ENCODE peak calls at places on chromosomes 1 and 21, in eight cellular contexts. H is body of pancreas, O is esophagus squamous epithelium, Z is right lobe of liver, N is uterus, V is stomach, C is vagina, M is A549. X is an unnamed sample.
A peak's percentile ranks its signal among the peaks of the same experiment; 100 is the strongest.

GRCh38 chr1:15765495-15766194 is 7.0 kb downstream of the FBLIM1 start:
- DNase-seq in H (peak; percentile 60), O (no peak), Z (no peak), N (no peak), V (no peak), C (peak; percentile 93), M (no peak), X (no peak)

GRCh38 chr1:13871413-13871812 is 171.4 kb downstream of the PRDM2 start:
- DNase-seq in H (no peak), O (no peak), Z (no peak), N (no peak), V (no peak), C (no peak), M (no peak), X (no peak)

GRCh38 chr1:59017501-59018231 is 233.8 kb upstream of the JUN start:
- DNase-seq in H (no peak), O (no peak), Z (no peak), N (no peak), V (no peak), C (no peak), M (no peak), X (no peak)

GRCh38 chr1:201377611-201378092 is at the start of gene TNNT2:
- DNase-seq in H (no peak), O (no peak), Z (no peak), N (no peak), V (no peak), C (no peak), M (no peak), X (no peak)

GRCh38 chr1:58005212-58005611 is 541.3 kb downstream of the OMA1 start:
- DNase-seq in H (no peak), O (no peak), Z (no peak), N (no peak), V (no peak), C (no peak), M (no peak), X (no peak)

GRCh38 chr1:24929876-24930702 is at the start of gene RUNX3:
- DNase-seq in H (no peak), O (peak; percentile 35), Z (peak; percentile 80), N (no peak), V (peak; percentile 64), C (no peak), M (peak; percentile 85), X (no peak)

GRCh38 chr1:243253927-243254232 is 1.2 kb downstream of the CEP170 start:
- DNase-seq in H (no peak), O (no peak), Z (no peak), N (no peak), V (no peak), C (no peak), M (no peak), X (no peak)

GRCh38 chr1:180572745-180573144 is 14.0 kb downstream of the OVAAL start:
- DNase-seq in H (no peak), O (no peak), Z (no peak), N (no peak), V (no peak), C (no peak), M (no peak), X (no peak)

GRCh38 chr1:34754878-34755637 is at the start of gene GJB5:
- DNase-seq in H (no peak), O (no peak), Z (no peak), N (no peak), V (no peak), C (no peak), M (no peak), X (no peak)

GRCh38 chr1:27529638-27530018 is 39.7 kb upstream of the WASF2 start:
- DNase-seq in H (no peak), O (no peak), Z (no peak), N (no peak), V (no peak), C (no peak), M (no peak), X (no peak)

GRCh38 chr1:27528701-27529637 is 39.0 kb upstream of the WASF2 start:
- DNase-seq in H (peak; percentile 72), O (no peak), Z (no peak), N (peak; percentile 97), V (no peak), C (no peak), M (no peak), X (peak; percentile 79)

GRCh38 chr1:27527223-27527856 is 37.4 kb upstream of the WASF2 start:
- DNase-seq in H (peak; percentile 68), O (no peak), Z (no peak), N (peak; percentile 85), V (no peak), C (no peak), M (no peak), X (peak; percentile 84)

GRCh38 chr1:27526569-27527222 is 36.7 kb upstream of the WASF2 start:
- DNase-seq in H (no peak), O (no peak), Z (no peak), N (no peak), V (no peak), C (no peak), M (no peak), X (no peak)

DNA sequence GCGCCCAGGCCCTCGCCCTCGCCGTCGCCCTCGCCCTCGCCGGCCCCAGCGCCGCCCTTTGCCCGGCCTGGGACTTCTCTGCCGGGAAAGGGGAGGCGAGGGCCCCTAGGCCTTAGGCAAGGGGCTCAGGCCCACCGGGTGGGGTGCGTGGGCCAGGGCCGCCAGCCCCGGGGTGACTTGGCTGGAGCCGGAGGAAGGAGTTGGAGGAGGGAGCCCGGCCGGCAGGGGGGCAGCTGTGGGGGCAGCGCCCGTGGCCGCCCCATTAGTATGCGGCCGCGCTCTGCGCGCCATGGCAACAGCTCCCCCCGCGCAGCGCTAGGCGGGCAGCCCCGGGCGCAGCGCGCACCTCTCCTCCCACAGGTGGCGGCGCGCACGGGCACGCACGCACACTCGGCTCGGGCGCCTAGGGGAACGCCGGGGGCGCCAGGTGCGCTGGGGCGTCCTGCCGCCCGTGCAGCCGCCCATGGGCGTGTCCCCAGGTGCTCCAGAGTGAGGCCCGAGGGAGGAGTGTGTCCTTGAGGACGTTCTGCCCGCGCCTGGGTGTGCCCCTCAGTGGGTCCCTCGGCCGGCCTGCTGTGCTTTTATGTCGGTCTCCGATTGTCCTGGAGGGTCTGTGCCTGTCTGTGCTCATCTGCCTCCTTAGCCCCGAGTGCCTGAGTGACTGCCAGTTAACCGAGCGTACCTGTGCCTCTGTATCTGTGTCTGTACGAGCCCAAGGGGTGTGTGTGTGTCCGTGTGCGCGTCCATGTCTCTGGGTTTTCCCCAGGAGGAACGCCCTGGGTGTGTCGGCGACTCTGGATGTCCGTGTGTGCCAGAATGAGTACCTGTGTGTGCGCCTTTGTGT is 38.1 kb upstream of the WASF2 start:
- DNase-seq in H (peak; percentile 74), O (no peak), Z (peak; percentile 61), N (peak; percentile 66), V (peak; percentile 67), C (no peak), M (no peak), X (no peak)
- TF ChIP-seq POLR2A in H (peak; percentile 38), O (no peak), Z (no peak), N (no peak), V (no peak), C (no peak), M (no peak), X (no peak)

GRCh38 chr1:162632743-162633326 is 571 bp downstream of the DDR2 start:
- DNase-seq in H (no peak), O (no peak), Z (no peak), N (peak; percentile 42), V (no peak), C (no peak), M (no peak), X (no peak)

GRCh38 chr1:162629651-162630050 is 2.6 kb upstream of the DDR2 start:
- DNase-seq in H (no peak), O (no peak), Z (no peak), N (no peak), V (no peak), C (no peak), M (no peak), X (no peak)

GRCh38 chr1:162633327-162633762 is 1.1 kb downstream of the DDR2 start:
- DNase-seq in H (no peak), O (no peak), Z (no peak), N (no peak), V (no peak), C (no peak), M (no peak), X (no peak)

GRCh38 chr1:162631546-162632233 is 574 bp upstream of the DDR2 start:
- DNase-seq in H (no peak), O (no peak), Z (no peak), N (peak; percentile 64), V (no peak), C (no peak), M (no peak), X (no peak)

DNA sequence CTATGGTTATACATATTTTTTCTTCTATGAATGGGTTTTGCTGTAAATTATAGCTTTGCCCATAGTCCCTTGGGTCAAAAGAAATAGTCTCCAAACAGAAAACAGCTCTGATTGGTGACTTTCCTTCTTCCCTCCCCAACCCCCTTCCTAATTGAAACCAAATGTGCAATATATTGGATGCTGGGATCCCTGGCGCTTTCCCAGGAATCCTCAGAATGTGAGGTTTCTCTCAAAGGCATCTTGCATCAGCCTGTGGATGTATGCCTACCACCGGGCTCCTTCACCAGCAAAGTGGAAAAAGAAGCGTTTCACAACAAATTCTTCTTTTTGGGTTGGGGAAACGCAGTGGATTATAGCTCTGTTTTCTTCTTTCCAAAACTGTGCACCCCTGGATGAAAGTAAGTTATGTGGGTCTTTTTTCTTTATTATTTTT is at the start of gene DDR2:
- DNase-seq in H (peak; percentile 43), O (no peak), Z (no peak), N (peak; percentile 91), V (peak; percentile 46), C (no peak), M (no peak), X (peak; percentile 56)
- H3K4me3 ChIP-seq in H (no peak within 1 kb of the TSS), O (peak within 1 kb of the TSS; percentile 64), Z (peak within 1 kb of the TSS; percentile 34), N (peak within 1 kb of the TSS; percentile 52), V (peak within 1 kb of the TSS; percentile 42), C (peak within 1 kb of the TSS; percentile 54), M (no peak within 1 kb of the TSS), X (peak within 1 kb of the TSS; percentile 70)

GRCh38 chr1:219883400-219884332 is 44.7 kb downstream of the SLC30A10 start:
- DNase-seq in H (no peak), O (no peak), Z (peak; percentile 50), N (no peak), V (no peak), C (no peak), M (no peak), X (no peak)
- H3K27ac ChIP-seq in H (no peak overlapping the region), O (no peak overlapping the region), Z (no peak overlapping the region), N (no peak overlapping the region), V (no peak overlapping the region), C (no peak overlapping the region), M (no peak overlapping the region), X (no peak overlapping the region)

GRCh38 chr21:23886828-23887708 is 1720.2 kb downstream of the MRPL39 start:
- DNase-seq in H (no peak), O (no peak), Z (no peak), N (no peak), V (no peak), C (no peak), M (no peak), X (no peak)
- TF ChIP-seq POLR2A in H (no peak), O (no peak), Z (no peak), N (no peak), V (no peak), C (no peak), M (no peak), X (no peak)

DNA sequence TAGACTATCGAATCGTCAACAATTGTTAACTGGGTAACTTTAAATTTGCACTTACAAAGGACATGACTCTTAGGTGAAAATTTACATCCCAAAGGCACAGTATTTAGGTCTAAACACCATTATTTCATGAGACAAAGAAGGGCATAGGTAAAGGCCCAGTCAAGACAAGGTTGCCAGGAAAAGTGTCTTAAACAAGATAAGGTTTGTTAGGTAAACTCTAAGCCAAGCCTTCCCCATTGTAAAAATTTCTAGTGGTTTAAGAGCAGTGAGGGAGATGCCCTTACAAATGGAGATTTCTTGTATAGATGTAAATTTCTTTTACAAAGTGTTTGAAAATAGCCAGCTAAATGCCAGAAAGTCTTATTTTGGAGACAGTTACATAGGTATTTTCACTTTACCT is 36.9 kb upstream of the FNBP1L start:
- DNase-seq in H (no peak), O (no peak), Z (no peak), N (no peak), V (no peak), C (no peak), M (no peak), X (no peak)
- H3K4me3 ChIP-seq in H (no peak overlapping the region), O (no peak overlapping the region), Z (no peak overlapping the region), N (no peak overlapping the region), V (no peak overlapping the region), C (no peak overlapping the region), M (no peak overlapping the region), X (no peak overlapping the region)